ENCODE peak calls at places on chromosomes 13 and 19, in five cellular contexts. E, P, D, T and Y are unnamed samples.

GRCh38 chr13:106753241-106753640 is 185.3 kb upstream of the ARGLU1 start:
- DNase-seq in E (peak), P (no peak), D (no peak), T (no peak), Y (peak)

GRCh38 chr13:74117207-74117705 is 16.9 kb downstream of the KLF12 start:
- DNase-seq in E (no peak), P (no peak), D (no peak), T (no peak), Y (peak)

GRCh38 chr19:42111384-42111783 is 20.9 kb downstream of the POU2F2 start:
- DNase-seq in E (no peak), P (no peak), D (no peak), T (peak), Y (no peak)

GRCh38 chr19:44745386-44745831 is 3.1 kb upstream of the BCL3 start:
- DNase-seq in E (no peak), P (no peak), D (no peak), T (no peak), Y (no peak)

GRCh38 chr13:75393839-75394238 is 88.1 kb downstream of the TBC1D4 start:
- DNase-seq in E (no peak), P (no peak), D (no peak), T (no peak), Y (no peak)

GRCh38 chr19:48777720-48778119 is 22.4 kb downstream of the FGF21 start:
- DNase-seq in E (no peak), P (no peak), D (no peak), T (no peak), Y (no peak)

GRCh38 chr19:7391218-7391670 is 42.5 kb downstream of the ARHGEF18 start:
- DNase-seq in E (no peak), P (no peak), D (no peak), T (peak), Y (peak)

GRCh38 chr13:24529478-24529877 is 16.9 kb upstream of the PARP4 start:
- DNase-seq in E (no peak), P (no peak), D (no peak), T (no peak), Y (no peak)

GRCh38 chr19:49272204-49272603 is 52.8 kb downstream of the SLC6A16 start:
- DNase-seq in E (no peak), P (no peak), D (no peak), T (peak), Y (no peak)

GRCh38 chr13:66914155-66914554 is 316.0 kb downstream of the PCDH9 start:
- DNase-seq in E (no peak), P (no peak), D (no peak), T (no peak), Y (no peak)

GRCh38 chr19:31348416-31349159 is 648 bp downstream of the TSHZ3 start:
- DNase-seq in E (no peak), P (peak), D (no peak), T (no peak), Y (peak)

GRCh38 chr13:30142502-30143211 is 164.7 kb downstream of the KATNAL1 start:
- DNase-seq in E (peak), P (no peak), D (no peak), T (peak), Y (peak)

GRCh38 chr13:97068964-97069815 is 74.9 kb upstream of the OXGR1 start:
- DNase-seq in E (no peak), P (no peak), D (no peak), T (no peak), Y (no peak)

GRCh38 chr13:113864303-113864890 is 521 bp upstream of the GAS6 start:
- DNase-seq in E (peak), P (no peak), D (no peak), T (peak), Y (no peak)

GRCh38 chr19:13036366-13036976 is 41.2 kb downstream of the NFIX start:
- DNase-seq in E (peak), P (peak), D (peak), T (peak), Y (peak)

GRCh38 chr19:21568816-21569496 is 63.6 kb downstream of the ZNF429 start:
- DNase-seq in E (no peak), P (peak), D (peak), T (no peak), Y (peak)

GRCh38 chr19:44626067-44626624 is 12.8 kb downstream of the IGSF23 start:
- DNase-seq in E (no peak), P (no peak), D (no peak), T (peak), Y (peak)

GRCh38 chr19:5706876-5707573 is 12.9 kb downstream of the LONP1 start:
- DNase-seq in E (no peak), P (no peak), D (no peak), T (no peak), Y (no peak)

GRCh38 chr13:105920375-105920774 is 615.1 kb downstream of the EFNB2 start:
- DNase-seq in E (no peak), P (no peak), D (no peak), T (peak), Y (peak)

GRCh38 chr13:60230593-60230992 is 66.9 kb upstream of the DIAPH3 start:
- DNase-seq in E (no peak), P (no peak), D (no peak), T (no peak), Y (no peak)

GRCh38 chr19:41447732-41448332 is 4.9 kb downstream of the ERICH4 start:
- DNase-seq in E (peak), P (no peak), D (no peak), T (no peak), Y (peak)

GRCh38 chr13:40692946-40693345 is 26.5 kb upstream of the FOXO1 start:
- DNase-seq in E (no peak), P (no peak), D (no peak), T (no peak), Y (peak)

GRCh38 chr13:96020155-96020575 is 33.0 kb downstream of the UGGT2 start:
- DNase-seq in E (peak), P (peak), D (peak), T (peak), Y (peak)

GRCh38 chr13:96632536-96633320 is 361.5 kb downstream of the OXGR1 start:
- DNase-seq in E (peak), P (no peak), D (no peak), T (no peak), Y (no peak)

GRCh38 chr19:39264306-39265290 is 3.6 kb upstream of the IFNL2 start:
- DNase-seq in E (peak), P (no peak), D (no peak), T (no peak), Y (peak)

GRCh38 chr13:54845351-54845965 is 1816.8 kb downstream of the OLFM4 start:
- DNase-seq in E (peak), P (no peak), D (no peak), T (no peak), Y (no peak)

GRCh38 chr19:16654621-16655020 is 5.3 kb downstream of the SMIM7 start:
- DNase-seq in E (no peak), P (no peak), D (no peak), T (no peak), Y (no peak)

GRCh38 chr13:29573190-29573589 is 22.3 kb downstream of the SLC7A1 start:
- DNase-seq in E (peak), P (no peak), D (no peak), T (no peak), Y (peak)

GRCh38 chr19:13843104-13843921 is 33.6 kb upstream of the NANOS3 start:
- DNase-seq in E (peak), P (peak), D (no peak), T (peak), Y (peak)

GRCh38 chr19:2164020-2164988 is 571 bp downstream of the DOT1L start:
- DNase-seq in E (peak), P (no peak), D (no peak), T (peak), Y (peak)

GRCh38 chr19:58406818-58407657 is 1.4 kb upstream of the ZNF584 start:
- DNase-seq in E (peak), P (no peak), D (no peak), T (no peak), Y (peak)

GRCh38 chr13:45468676-45469075 is 3.9 kb downstream of the COG3 start:
- DNase-seq in E (peak), P (no peak), D (peak), T (no peak), Y (peak)

GRCh38 chr13:66358564-66358963 is 871.6 kb downstream of the PCDH9 start:
- DNase-seq in E (peak), P (no peak), D (no peak), T (no peak), Y (no peak)

GRCh38 chr19:55305491-55305890 is 19.6 kb downstream of the TMEM150B start:
- DNase-seq in E (peak), P (peak), D (peak), T (peak), Y (peak)

GRCh38 chr13:75196112-75196855 is 285.7 kb downstream of the TBC1D4 start:
- DNase-seq in E (no peak), P (no peak), D (no peak), T (no peak), Y (no peak)